ENCODE peak calls at places on chromosomes 2 and 18, in six cellular contexts. W is SK-N-SH, I is GM12878, Z is HepG2, H is H1, D is K562. E is an unnamed sample.

GRCh38 chr2:239719791-239720410 is 305.2 kb downstream of the NDUFA10 start:
- DNase-seq in W (no peak), D (no peak), H (no peak), I (no peak), Z (no peak), E (no peak)

GRCh38 chr2:3605013-3605961 is 10.4 kb downstream of the COLEC11 start:
- DNase-seq in Z (peak), I (no peak), D (peak), H (no peak), W (peak), E (peak)

GRCh38 chr2:71505086-71505769 is 51.9 kb downstream of the DYSF start:
- DNase-seq in W (peak), I (no peak), H (no peak), Z (no peak), D (peak), E (no peak)

GRCh38 chr2:146031158-146031557 is 1511.2 kb upstream of the ZEB2 start:
- DNase-seq in I (no peak), D (no peak), H (no peak), W (no peak), Z (no peak), E (no peak)

GRCh38 chr2:240999873-241000541 is 1.6 kb downstream of the SNED1 start:
- DNase-seq in Z (no peak), W (no peak), D (no peak), I (no peak), H (no peak), E (no peak)

GRCh38 chr18:78517328-78517727 is 462.3 kb upstream of the SALL3 start:
- DNase-seq in I (no peak), Z (no peak), W (no peak), H (no peak), D (no peak), E (no peak)

GRCh38 chr2:66069937-66070716 is 364.8 kb upstream of the MEIS1 start:
- DNase-seq in Z (no peak), I (no peak), W (peak), D (no peak), H (no peak), E (no peak)

GRCh38 chr2:203579131-203579643 is 44.1 kb upstream of the RAPH1 start:
- DNase-seq in I (peak), W (no peak), H (no peak), D (no peak), Z (no peak), E (no peak)

GRCh38 chr18:77201508-77201907 is 48.1 kb upstream of the GALR1 start:
- DNase-seq in W (no peak), H (no peak), Z (no peak), D (no peak), I (no peak), E (no peak)

GRCh38 chr2:132469095-132469494 is 52.5 kb downstream of the GPR39 start:
- DNase-seq in D (no peak), W (no peak), I (no peak), H (no peak), Z (no peak), E (no peak)

GRCh38 chr2:102872388-102872787 is 110.6 kb downstream of the TMEM182 start:
- DNase-seq in I (no peak), Z (peak), W (peak), H (no peak), D (no peak), E (no peak)

GRCh38 chr2:219414857-219415256 is 3.3 kb upstream of the DES start:
- DNase-seq in D (no peak), W (no peak), I (no peak), H (no peak), Z (no peak), E (no peak)

GRCh38 chr2:9847140-9847539 is 3.9 kb downstream of the TAF1B start:
- DNase-seq in H (no peak), D (no peak), W (no peak), Z (no peak), I (no peak), E (no peak)

DNA sequence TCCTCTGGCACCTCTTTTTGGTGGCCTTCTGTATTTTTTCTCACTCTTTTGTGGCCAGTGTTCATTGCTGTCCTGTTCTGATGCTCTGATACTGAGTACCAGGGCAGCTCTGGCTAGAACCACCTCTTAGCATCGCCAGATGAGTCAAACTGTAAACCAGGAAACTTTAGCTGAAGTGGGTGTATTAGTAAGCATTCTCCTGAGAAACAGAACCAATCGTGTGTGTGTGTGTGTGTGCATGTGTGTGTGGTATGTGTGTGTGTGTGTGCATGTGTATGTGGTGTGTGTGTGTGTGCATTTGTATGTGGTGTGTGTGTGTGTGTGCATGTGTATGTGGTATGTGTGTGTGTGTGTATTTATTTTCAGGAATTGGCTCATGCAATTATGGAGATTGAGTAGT is 166.3 kb upstream of the SKOR2 start:
- DNase-seq in Z (no peak), D (no peak), I (no peak), W (no peak), H (no peak), E (no peak)
- TF ChIP-seq GABPA in Z (no peak), D (no peak), I (no peak), W (no peak), H (no peak), E (no peak)

DNA sequence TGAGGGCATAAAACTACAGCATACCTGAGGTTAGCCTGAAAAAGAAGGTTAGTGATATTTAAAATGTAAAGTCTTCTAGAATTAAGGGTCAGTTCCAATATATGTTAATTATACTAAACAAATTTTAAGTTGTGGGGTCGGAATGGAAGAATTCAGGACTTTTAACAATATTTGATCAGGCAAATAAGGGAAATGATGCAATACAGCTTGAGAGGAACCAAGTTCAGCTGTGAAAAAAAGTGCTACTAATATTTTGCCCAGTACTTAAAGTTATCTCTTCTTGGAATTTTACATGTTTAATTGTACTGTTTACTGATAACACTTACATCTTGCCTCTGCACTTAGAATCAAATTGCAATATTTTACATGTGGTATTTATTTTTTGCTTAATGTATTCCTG is 345.5 kb upstream of the CWC22 start:
- DNase-seq in I (no peak), W (no peak), Z (no peak), D (no peak), H (no peak), E (no peak)
- H3K27ac ChIP-seq in I (no peak), W (no peak), Z (no peak), D (no peak), H (no peak), E (no peak)

GRCh38 chr2:104572856-104573255 is 281.1 kb upstream of the POU3F3 start:
- DNase-seq in D (no peak), Z (no peak), H (no peak), I (no peak), W (no peak), E (peak)
- TF ChIP-seq GABPA in D (no peak), Z (no peak), H (no peak), I (no peak), W (no peak), E (no peak)

DNA sequence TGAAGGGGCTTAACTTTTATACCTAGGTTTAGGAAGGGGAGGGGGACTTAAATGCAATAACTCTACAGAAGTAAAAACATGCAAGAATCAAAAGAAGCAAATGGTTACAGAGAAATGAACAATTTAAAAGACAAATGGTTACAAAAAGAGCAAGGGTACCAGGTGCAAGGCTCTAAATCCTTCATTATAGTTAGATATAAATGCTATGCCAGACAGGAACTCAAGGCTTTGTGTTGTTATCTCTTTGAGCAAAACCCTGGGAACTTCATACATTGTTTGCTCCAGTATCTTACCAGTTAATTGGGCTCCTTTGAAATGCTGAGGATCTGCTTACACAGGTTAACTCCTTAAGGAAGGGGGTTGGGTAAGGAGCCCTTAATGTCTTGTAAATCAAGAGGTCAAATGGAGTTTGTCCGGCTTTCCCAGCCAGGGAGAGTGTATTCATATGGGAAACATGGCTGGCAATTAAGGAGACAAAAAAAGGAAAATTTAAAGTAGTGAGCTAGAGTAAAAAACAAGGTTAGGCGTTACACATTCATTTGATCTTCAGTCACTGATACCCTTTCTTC is 347.5 kb downstream of the CELF4 start:
- DNase-seq in Z (no peak), I (no peak), W (no peak), H (peak), D (no peak), E (no peak)
- H3K27ac ChIP-seq in Z (no peak), I (no peak), W (no peak), H (no peak), D (no peak), E (no peak)

GRCh38 chr2:110126926-110127325 is 11.3 kb upstream of the MALL start:
- DNase-seq in H (no peak), I (no peak), D (no peak), Z (peak), W (no peak), E (no peak)

GRCh38 chr2:110121592-110121991 is 6.0 kb upstream of the MALL start:
- DNase-seq in Z (no peak), H (no peak), I (no peak), D (no peak), W (no peak), E (no peak)

GRCh38 chr2:110124038-110124825 is 8.6 kb upstream of the MALL start:
- DNase-seq in W (no peak), H (no peak), I (no peak), D (no peak), Z (no peak), E (no peak)

GRCh38 chr2:110125292-110125691 is 9.7 kb upstream of the MALL start:
- DNase-seq in I (no peak), Z (no peak), H (no peak), D (no peak), W (no peak), E (no peak)

GRCh38 chr2:110126086-110126773 is 10.6 kb upstream of the MALL start:
- DNase-seq in H (no peak), Z (no peak), I (no peak), W (no peak), D (no peak), E (no peak)
- TF ChIP-seq GABPA in H (no peak), Z (no peak), I (no peak), W (no peak), D (no peak), E (no peak)

GRCh38 chr2:172342056-172342455 is 85.3 kb upstream of the ITGA6 start:
- DNase-seq in W (no peak), H (no peak), D (no peak), Z (no peak), I (no peak), E (no peak)

GRCh38 chr2:172339431-172340010 is 87.9 kb upstream of the ITGA6 start:
- DNase-seq in W (no peak), Z (peak), H (no peak), D (no peak), I (no peak), E (peak)

GRCh38 chr2:172336681-172337080 is 90.7 kb upstream of the ITGA6 start:
- DNase-seq in W (no peak), I (no peak), Z (no peak), H (no peak), D (no peak), E (no peak)

GRCh38 chr2:172342611-172343010 is 84.8 kb upstream of the ITGA6 start:
- DNase-seq in H (no peak), W (no peak), Z (no peak), D (no peak), I (no peak), E (no peak)

DNA sequence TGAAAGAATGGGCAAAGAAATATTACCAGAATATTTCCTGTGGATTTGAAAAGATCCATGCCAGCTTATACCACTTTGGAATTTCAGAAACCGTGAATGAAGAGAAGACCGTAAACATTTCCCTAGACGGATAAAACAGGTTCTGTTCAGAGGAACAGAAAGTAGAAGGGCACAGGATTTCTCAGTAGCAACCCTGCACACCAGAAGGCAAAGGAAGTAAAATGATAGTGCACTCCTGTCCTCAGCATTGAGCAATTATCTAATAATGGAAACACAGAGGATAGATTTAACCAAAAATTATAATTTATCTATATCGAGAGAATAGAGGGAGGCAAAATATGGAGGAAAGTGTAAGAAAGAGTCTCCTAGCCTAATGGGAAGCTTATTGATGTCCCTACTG is 87.0 kb upstream of the ITGA6 start:
- DNase-seq in Z (no peak), D (no peak), H (no peak), I (no peak), W (no peak), E (peak)
- H3K27ac ChIP-seq in Z (peak), D (no peak), H (no peak), I (no peak), W (no peak), E (no peak)

GRCh38 chr2:98367721-98368120 is 21.5 kb downstream of the CNGA3 start:
- DNase-seq in H (no peak), Z (no peak), D (no peak), I (no peak), W (no peak), E (no peak)
- TF ChIP-seq GABPA in H (no peak), Z (no peak), D (no peak), I (no peak), W (no peak), E (no peak)

GRCh38 chr18:62523255-62523588 is 397 bp downstream of the ZCCHC2 start:
- DNase-seq in D (no peak), H (no peak), I (no peak), W (no peak), Z (no peak), E (no peak)

GRCh38 chr18:62523631-62524442 is 1.0 kb downstream of the ZCCHC2 start:
- DNase-seq in Z (no peak), W (peak), H (no peak), D (peak), I (no peak), E (no peak)

GRCh38 chr18:62526098-62527025 is 3.5 kb downstream of the ZCCHC2 start:
- DNase-seq in W (peak), Z (peak), D (peak), I (peak), H (no peak), E (peak)

GRCh38 chr18:62524443-62525200 is 1.8 kb downstream of the ZCCHC2 start:
- DNase-seq in D (peak), W (peak), H (no peak), I (no peak), Z (no peak), E (no peak)

DNA sequence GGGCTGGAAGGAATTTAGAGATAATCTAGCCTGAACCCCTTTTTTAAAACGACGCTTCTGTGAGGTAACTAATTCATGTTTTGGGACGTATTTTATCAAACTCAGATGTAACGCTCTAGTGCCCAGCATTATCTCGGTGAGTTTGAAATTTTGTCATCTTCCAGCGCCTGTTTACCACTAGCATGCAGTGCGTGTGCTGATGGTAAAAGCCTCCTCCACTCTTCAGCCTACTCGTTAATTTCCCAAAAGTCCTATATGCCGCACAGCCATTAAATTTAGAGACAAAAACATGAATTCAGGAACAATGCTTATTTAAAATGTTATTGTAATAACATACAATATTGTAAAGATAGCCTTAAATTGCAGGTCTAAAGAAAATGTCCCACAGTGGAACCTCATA is 2.8 kb downstream of the ZCCHC2 start:
- DNase-seq in Z (no peak), I (no peak), H (no peak), W (no peak), D (no peak), E (no peak)
- H3K27ac ChIP-seq in Z (peak), I (peak), H (no peak), W (no peak), D (peak), E (no peak)

DNA sequence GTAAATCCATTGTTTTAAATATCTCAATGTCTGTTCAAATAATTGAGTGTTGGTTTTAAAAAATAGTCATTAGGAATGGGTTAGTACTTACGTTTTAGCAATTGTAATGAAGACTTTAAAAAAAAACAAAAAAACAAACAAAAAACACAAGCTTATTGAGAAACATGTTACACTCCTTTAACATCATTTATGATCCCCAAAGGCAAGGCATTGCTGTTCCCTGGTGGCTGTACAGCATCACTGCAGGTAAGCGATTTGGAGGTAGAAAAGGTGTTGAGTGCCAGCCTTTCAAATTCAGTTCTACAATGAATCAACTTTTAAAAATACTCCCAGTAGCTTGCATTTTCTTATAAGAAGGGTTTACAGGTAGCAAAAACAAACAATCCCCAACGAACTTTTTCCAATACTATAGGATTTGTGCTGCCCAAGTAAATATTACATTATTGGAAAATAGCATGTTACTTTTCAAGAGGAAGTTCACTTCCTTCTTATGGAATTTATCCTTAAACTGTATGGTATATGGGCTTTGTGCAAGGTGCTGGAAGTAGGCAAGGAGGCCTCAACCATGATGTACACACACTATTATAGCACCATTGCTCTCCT is 27.5 kb downstream of the CNRIP1 start:
- DNase-seq in I (no peak), D (peak), Z (peak), W (peak), H (no peak), E (no peak)
- TF ChIP-seq GABPA in I (no peak), D (no peak), Z (no peak), W (no peak), H (no peak), E (no peak)